ENCODE peak calls at places on chromosomes 16 and 17, in five cellular contexts. L is left lung, F is bronchial epithelial cell, Z is IMR-90, R is AG09309. X is an unnamed sample.

GRCh38 chr17:73462830-73463229 is 151.0 kb upstream of the CDC42EP4 start:
- DNase-seq in L (no peak), R (no peak), Z (no peak), F (no peak), X (no peak)

GRCh38 chr17:66340720-66341119 is 38.3 kb downstream of the PRKCA start:
- DNase-seq in Z (no peak), L (no peak), F (no peak), R (no peak), X (peak)

GRCh38 chr17:75064867-75065561 is 18.0 kb downstream of the KCTD2 start:
- DNase-seq in R (no peak), Z (no peak), F (no peak), L (no peak), X (no peak)

GRCh38 chr16:49411121-49411970 is 37.7 kb downstream of the C16orf78 start:
- DNase-seq in F (no peak), Z (no peak), L (no peak), R (no peak), X (no peak)

GRCh38 chr17:43416998-43417891 is 18.5 kb downstream of the ARL4D start:
- DNase-seq in F (peak), Z (peak), R (no peak), L (no peak), X (no peak)

GRCh38 chr17:80691784-80692183 is 147.1 kb downstream of the RPTOR start:
- DNase-seq in L (no peak), R (no peak), F (no peak), Z (no peak), X (no peak)

GRCh38 chr17:13822671-13823070 is 220.9 kb upstream of the HS3ST3A1 start:
- DNase-seq in F (no peak), R (no peak), L (no peak), Z (no peak), X (no peak)

GRCh38 chr17:17018612-17019429 is 23.4 kb upstream of the MPRIP start:
- DNase-seq in L (peak), R (no peak), F (peak), Z (no peak), X (no peak)

GRCh38 chr17:68771867-68772515 is 170.8 kb upstream of the FAM20A start:
- DNase-seq in F (peak), R (no peak), L (no peak), Z (peak), X (peak)

GRCh38 chr17:29331330-29331729 is 37.4 kb upstream of the NUFIP2 start:
- DNase-seq in Z (no peak), R (no peak), L (no peak), F (no peak), X (no peak)

GRCh38 chr17:28072935-28073533 is 30.6 kb downstream of the NLK start:
- DNase-seq in F (no peak), Z (no peak), R (no peak), L (no peak), X (no peak)

GRCh38 chr16:84643677-84644076 is 4.6 kb upstream of the KLHL36 start:
- DNase-seq in R (no peak), F (peak), Z (no peak), L (no peak), X (no peak)

GRCh38 chr17:48484256-48484655 is 46.6 kb downstream of the HOXB1 start:
- DNase-seq in L (no peak), R (no peak), Z (peak), F (no peak), X (no peak)

GRCh38 chr16:26672206-26672605 is 394.5 kb upstream of the C16orf82 start:
- DNase-seq in R (no peak), Z (no peak), F (no peak), L (no peak), X (no peak)

GRCh38 chr17:77125432-77125901 is 15.3 kb upstream of the SEC14L1 start:
- DNase-seq in L (no peak), F (peak), R (peak), Z (peak), X (peak)

GRCh38 chr17:4130715-4131114 is 12.1 kb downstream of the ZZEF1 start:
- DNase-seq in L (no peak), R (no peak), F (no peak), Z (peak), X (no peak)

GRCh38 chr17:59621771-59622170 is 2.1 kb downstream of the CLTC start:
- DNase-seq in L (no peak), F (no peak), R (no peak), Z (no peak), X (no peak)

GRCh38 chr17:65332375-65332774 is 195.2 kb downstream of the RGS9 start:
- DNase-seq in L (no peak), F (peak), Z (peak), R (peak), X (no peak)

DNA sequence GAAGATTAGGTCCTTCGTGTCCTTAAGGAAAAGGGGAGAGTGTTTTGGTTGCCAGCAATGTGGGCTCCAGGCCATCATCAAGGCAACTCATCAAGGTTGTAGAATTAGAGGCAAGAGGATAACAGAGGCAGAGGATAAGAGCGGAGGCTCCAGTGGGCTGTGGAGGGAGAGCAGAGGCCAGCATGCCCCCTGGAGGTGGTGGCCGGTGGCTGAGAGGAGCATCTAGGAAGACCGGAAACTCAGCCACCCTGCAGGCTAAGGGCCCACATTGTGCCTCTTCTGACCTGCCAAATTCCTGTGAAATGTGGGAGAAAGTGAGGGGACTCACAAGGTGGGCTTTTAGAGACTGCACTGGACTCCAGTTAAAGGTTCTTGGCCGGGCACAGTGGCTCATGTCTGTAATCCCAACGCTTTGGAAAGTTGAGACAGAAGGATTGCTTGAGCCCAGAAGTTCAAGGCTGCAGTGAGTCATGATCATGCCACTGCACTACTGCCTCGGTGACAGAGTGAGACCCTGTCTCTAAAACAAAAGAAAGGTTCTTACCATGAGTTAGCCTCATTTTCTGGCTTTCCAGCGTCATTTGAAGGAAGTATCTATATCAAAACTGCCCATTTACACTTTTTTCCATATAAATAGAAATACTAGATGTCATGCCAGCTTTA is 62.7 kb upstream of the ADORA2B start:
- DNase-seq in F (no peak), R (no peak), L (no peak), Z (no peak), X (no peak)
- H3K4me3 ChIP-seq in F (no peak), R (no peak), L (no peak), Z (no peak), X (no peak)

DNA sequence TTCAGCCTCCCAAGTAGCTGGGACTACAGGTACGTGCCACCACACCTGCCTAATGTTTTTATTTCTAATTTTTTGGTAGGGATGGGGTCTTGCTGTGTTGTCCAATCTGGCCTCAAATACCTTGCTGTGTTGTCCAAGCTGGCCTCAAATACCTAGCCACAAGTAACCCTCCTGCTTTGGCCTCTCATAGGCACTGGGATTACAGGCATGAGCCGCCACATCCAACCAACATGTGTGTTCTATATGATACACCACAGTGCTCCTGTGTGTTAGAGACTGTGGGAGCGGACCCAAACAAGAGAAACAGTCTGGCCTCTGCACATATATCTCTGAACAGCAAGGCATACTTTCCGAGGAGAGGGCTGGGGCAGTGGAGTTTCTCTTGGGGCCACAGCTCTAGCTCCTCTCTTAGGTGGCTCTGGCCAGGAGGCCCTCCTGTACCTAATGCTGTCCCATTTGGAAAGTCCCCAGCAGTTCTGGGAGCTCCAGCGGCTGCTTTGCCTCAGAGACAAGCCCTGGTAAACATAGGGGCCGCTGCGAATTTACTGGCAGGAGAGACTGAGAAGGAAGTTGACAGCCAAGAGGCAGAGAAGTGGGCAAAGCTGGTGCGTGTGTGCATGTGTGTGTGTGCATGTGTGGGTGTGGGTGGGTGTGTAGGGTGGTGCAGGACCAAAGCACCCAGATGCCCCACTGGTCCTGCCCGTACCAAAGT is 95.0 kb downstream of the RAB11FIP4 start:
- DNase-seq in Z (no peak), R (no peak), L (no peak), F (no peak), X (no peak)
- TF ChIP-seq CTCF in Z (no peak), R (no peak), L (no peak), F (no peak), X (no peak)

GRCh38 chr16:81647527-81647926 is 131.6 kb upstream of the PLCG2 start:
- DNase-seq in F (peak), Z (peak), R (no peak), L (no peak), X (no peak)

GRCh38 chr16:81646561-81646960 is 132.5 kb upstream of the PLCG2 start:
- DNase-seq in L (no peak), Z (peak), R (no peak), F (peak), X (peak)

GRCh38 chr16:81645303-81645702 is 133.8 kb upstream of the PLCG2 start:
- DNase-seq in L (no peak), F (peak), Z (peak), R (peak), X (peak)

GRCh38 chr16:81642943-81643342 is 136.1 kb upstream of the PLCG2 start:
- DNase-seq in Z (no peak), F (no peak), L (no peak), R (no peak), X (no peak)

DNA sequence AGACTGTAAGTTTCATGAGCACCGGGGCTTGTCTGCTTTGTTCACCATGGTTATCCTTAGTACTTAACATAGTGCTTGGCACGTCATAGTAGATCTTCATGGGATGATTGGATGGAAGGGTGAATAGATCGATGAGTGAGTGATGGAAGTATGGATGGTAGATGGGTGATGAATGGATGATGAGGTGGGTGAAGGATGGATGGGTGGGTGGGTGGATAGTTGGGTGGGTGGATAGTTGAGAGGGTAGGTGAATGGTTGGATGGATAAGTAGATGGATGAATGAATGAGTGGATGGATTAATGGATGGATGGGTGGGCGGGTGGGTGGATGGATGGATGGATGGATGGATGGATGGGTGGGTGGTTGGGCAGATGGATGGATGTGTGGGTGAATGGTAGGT is 133.2 kb upstream of the PLCG2 start:
- DNase-seq in L (no peak), Z (no peak), R (no peak), F (no peak), X (no peak)
- H3K4me3 ChIP-seq in L (no peak), Z (no peak), R (no peak), F (no peak), X (no peak)

GRCh38 chr17:8753976-8754440 is 4.3 kb downstream of the SPDYE4 start:
- DNase-seq in F (peak), R (no peak), L (no peak), Z (peak), X (no peak)
- TF ChIP-seq CTCF in F (peak), R (peak), L (peak), Z (peak), X (peak)

GRCh38 chr17:8192070-8192815 is 2.3 kb upstream of the BORCS6 start:
- DNase-seq in L (no peak), R (no peak), F (peak), Z (peak), X (peak)
- H3K4me3 ChIP-seq in L (peak), R (peak), F (peak), Z (peak), X (peak)